ENCODE peak calls at places on chromosome 20, in ten cellular contexts. One of them, this sample, is unnamed.

GRCh38 chr20:3692706-3693294 is 11.0 kb upstream of the ADAM33 start:
- DNase-seq in CD4-positive, alpha-beta T cell: no peak
- DNase-seq in GDM1: no peak
- DNase-seq in GM18507: no peak
- DNase-seq in activated naive CD4-positive, alpha-beta T cell treated with Interleukin-2 at 50 U/mL for 16 hours: no peak
- DNase-seq in stimulated activated CD8-positive, alpha-beta memory T cell treated with anti-CD3 and anti-CD28 coated beads, Interleukin-15, amount 100 ng/mL, for 24 hours: no peak
- DNase-seq in fibroblast of the aortic adventitia: no peak
- DNase-seq in left ventricle myocardium inferior: no peak
- DNase-seq in central memory CD4-positive, alpha-beta T cell: no peak
- DNase-seq in Kasumi-1: no peak
- DNase-seq in this sample: no peak

GRCh38 chr20:10111144-10111771 is 76.5 kb downstream of the ANKEF1 start:
- DNase-seq in CD4-positive, alpha-beta T cell: no peak
- DNase-seq in GDM1: no peak
- DNase-seq in GM18507: no peak
- DNase-seq in activated naive CD4-positive, alpha-beta T cell treated with Interleukin-2 at 50 U/mL for 16 hours: no peak
- DNase-seq in stimulated activated CD8-positive, alpha-beta memory T cell treated with anti-CD3 and anti-CD28 coated beads, Interleukin-15, amount 100 ng/mL, for 24 hours: no peak
- DNase-seq in fibroblast of the aortic adventitia: no peak
- DNase-seq in left ventricle myocardium inferior: no peak
- DNase-seq in central memory CD4-positive, alpha-beta T cell: no peak
- DNase-seq in Kasumi-1: no peak
- DNase-seq in this sample: no peak

GRCh38 chr20:25223179-25223661 is 24.7 kb upstream of the PYGB start:
- DNase-seq in CD4-positive, alpha-beta T cell: no peak
- DNase-seq in GDM1: no peak
- DNase-seq in GM18507: no peak
- DNase-seq in activated naive CD4-positive, alpha-beta T cell treated with Interleukin-2 at 50 U/mL for 16 hours: peak; percentile 56
- DNase-seq in stimulated activated CD8-positive, alpha-beta memory T cell treated with anti-CD3 and anti-CD28 coated beads, Interleukin-15, amount 100 ng/mL, for 24 hours: no peak
- DNase-seq in fibroblast of the aortic adventitia: peak; percentile 74
- DNase-seq in left ventricle myocardium inferior: no peak
- DNase-seq in central memory CD4-positive, alpha-beta T cell: no peak
- DNase-seq in Kasumi-1: peak; percentile 46
- DNase-seq in this sample: no peak

GRCh38 chr20:56788671-56789610 is 159.8 kb downstream of the TFAP2C start:
- DNase-seq in CD4-positive, alpha-beta T cell: no peak
- DNase-seq in GDM1: no peak
- DNase-seq in GM18507: no peak
- DNase-seq in activated naive CD4-positive, alpha-beta T cell treated with Interleukin-2 at 50 U/mL for 16 hours: no peak
- DNase-seq in stimulated activated CD8-positive, alpha-beta memory T cell treated with anti-CD3 and anti-CD28 coated beads, Interleukin-15, amount 100 ng/mL, for 24 hours: no peak
- DNase-seq in fibroblast of the aortic adventitia: no peak
- DNase-seq in left ventricle myocardium inferior: no peak
- DNase-seq in central memory CD4-positive, alpha-beta T cell: no peak
- DNase-seq in Kasumi-1: no peak
- DNase-seq in this sample: no peak

GRCh38 chr20:53774487-53775203 is 181.0 kb upstream of the ZNF217 start:
- DNase-seq in CD4-positive, alpha-beta T cell: no peak
- DNase-seq in GDM1: no peak
- DNase-seq in GM18507: no peak
- DNase-seq in activated naive CD4-positive, alpha-beta T cell treated with Interleukin-2 at 50 U/mL for 16 hours: no peak
- DNase-seq in stimulated activated CD8-positive, alpha-beta memory T cell treated with anti-CD3 and anti-CD28 coated beads, Interleukin-15, amount 100 ng/mL, for 24 hours: no peak
- DNase-seq in fibroblast of the aortic adventitia: peak; percentile 94
- DNase-seq in left ventricle myocardium inferior: no peak
- DNase-seq in central memory CD4-positive, alpha-beta T cell: no peak
- DNase-seq in Kasumi-1: no peak
- DNase-seq in this sample: no peak

GRCh38 chr20:24868396-24868927 is 80.6 kb upstream of the CST7 start:
- DNase-seq in CD4-positive, alpha-beta T cell: no peak
- DNase-seq in GDM1: no peak
- DNase-seq in GM18507: no peak
- DNase-seq in activated naive CD4-positive, alpha-beta T cell treated with Interleukin-2 at 50 U/mL for 16 hours: no peak
- DNase-seq in stimulated activated CD8-positive, alpha-beta memory T cell treated with anti-CD3 and anti-CD28 coated beads, Interleukin-15, amount 100 ng/mL, for 24 hours: no peak
- DNase-seq in fibroblast of the aortic adventitia: no peak
- DNase-seq in left ventricle myocardium inferior: no peak
- DNase-seq in central memory CD4-positive, alpha-beta T cell: no peak
- DNase-seq in Kasumi-1: no peak
- DNase-seq in this sample: no peak

GRCh38 chr20:60583741-60584140 is 625.5 kb downstream of the CDH26 start:
- DNase-seq in CD4-positive, alpha-beta T cell: no peak
- DNase-seq in GDM1: no peak
- DNase-seq in GM18507: no peak
- DNase-seq in activated naive CD4-positive, alpha-beta T cell treated with Interleukin-2 at 50 U/mL for 16 hours: no peak
- DNase-seq in stimulated activated CD8-positive, alpha-beta memory T cell treated with anti-CD3 and anti-CD28 coated beads, Interleukin-15, amount 100 ng/mL, for 24 hours: no peak
- DNase-seq in fibroblast of the aortic adventitia: no peak
- DNase-seq in left ventricle myocardium inferior: no peak
- DNase-seq in central memory CD4-positive, alpha-beta T cell: no peak
- DNase-seq in Kasumi-1: no peak
- DNase-seq in this sample: no peak

GRCh38 chr20:4711511-4711910 is 10.2 kb upstream of the PRND start:
- DNase-seq in CD4-positive, alpha-beta T cell: no peak
- DNase-seq in GDM1: peak; percentile 15
- DNase-seq in GM18507: no peak
- DNase-seq in activated naive CD4-positive, alpha-beta T cell treated with Interleukin-2 at 50 U/mL for 16 hours: no peak
- DNase-seq in stimulated activated CD8-positive, alpha-beta memory T cell treated with anti-CD3 and anti-CD28 coated beads, Interleukin-15, amount 100 ng/mL, for 24 hours: no peak
- DNase-seq in fibroblast of the aortic adventitia: no peak
- DNase-seq in left ventricle myocardium inferior: no peak
- DNase-seq in central memory CD4-positive, alpha-beta T cell: no peak
- DNase-seq in Kasumi-1: no peak
- DNase-seq in this sample: no peak

GRCh38 chr20:11140359-11140758 is 466.6 kb upstream of the JAG1 start:
- DNase-seq in CD4-positive, alpha-beta T cell: no peak
- DNase-seq in GDM1: no peak
- DNase-seq in GM18507: no peak
- DNase-seq in activated naive CD4-positive, alpha-beta T cell treated with Interleukin-2 at 50 U/mL for 16 hours: no peak
- DNase-seq in stimulated activated CD8-positive, alpha-beta memory T cell treated with anti-CD3 and anti-CD28 coated beads, Interleukin-15, amount 100 ng/mL, for 24 hours: no peak
- DNase-seq in fibroblast of the aortic adventitia: peak; percentile 89
- DNase-seq in left ventricle myocardium inferior: no peak
- DNase-seq in central memory CD4-positive, alpha-beta T cell: no peak
- DNase-seq in Kasumi-1: no peak
- DNase-seq in this sample: no peak

GRCh38 chr20:15682690-15683089 is 890.6 kb downstream of the KIF16B start:
- DNase-seq in CD4-positive, alpha-beta T cell: no peak
- DNase-seq in GDM1: no peak
- DNase-seq in GM18507: no peak
- DNase-seq in activated naive CD4-positive, alpha-beta T cell treated with Interleukin-2 at 50 U/mL for 16 hours: no peak
- DNase-seq in stimulated activated CD8-positive, alpha-beta memory T cell treated with anti-CD3 and anti-CD28 coated beads, Interleukin-15, amount 100 ng/mL, for 24 hours: no peak
- DNase-seq in fibroblast of the aortic adventitia: no peak
- DNase-seq in left ventricle myocardium inferior: no peak
- DNase-seq in central memory CD4-positive, alpha-beta T cell: no peak
- DNase-seq in Kasumi-1: no peak
- DNase-seq in this sample: no peak

GRCh38 chr20:52972190-52972937 is at the start of gene TSHZ2:
- DNase-seq in CD4-positive, alpha-beta T cell: peak; percentile 64
- DNase-seq in GDM1: no peak
- DNase-seq in GM18507: no peak
- DNase-seq in activated naive CD4-positive, alpha-beta T cell treated with Interleukin-2 at 50 U/mL for 16 hours: peak; percentile 61
- DNase-seq in stimulated activated CD8-positive, alpha-beta memory T cell treated with anti-CD3 and anti-CD28 coated beads, Interleukin-15, amount 100 ng/mL, for 24 hours: no peak
- DNase-seq in fibroblast of the aortic adventitia: peak; percentile 37
- DNase-seq in left ventricle myocardium inferior: peak; percentile 26
- DNase-seq in central memory CD4-positive, alpha-beta T cell: peak; percentile 54
- DNase-seq in Kasumi-1: no peak
- DNase-seq in this sample: peak; percentile 44

This sample was measured in NCI-H2227 treated with DMSO at 0.1 percent for 48 hours.